ENCODE peak calls at places on chromosomes 13 and 19, in eight cellular contexts. C is breast epithelium; N is effector memory CD4-positive, alpha-beta T cell; A is body of pancreas; Q is uterus; K is left ventricle myocardium inferior; L is aorta; D is WERI-Rb-1. E is an unnamed sample.
A peak's percentile ranks its signal among the peaks of the same experiment; 100 is the strongest.

GRCh38 chr13:101267656-101268055 is 148.7 kb downstream of the NALCN start:
- DNase-seq in K (no peak), A (no peak), Q (no peak), C (no peak), N (peak; percentile 1), D (no peak), L (no peak), E (no peak)

GRCh38 chr19:43718627-43719377 is 2.9 kb downstream of the IRGC start:
- DNase-seq in C (no peak), A (no peak), K (no peak), N (no peak), Q (no peak), L (no peak), D (no peak), E (no peak)

GRCh38 chr19:43872547-43873336 is 45.6 kb downstream of the ZNF283 start:
- DNase-seq in L (no peak), C (no peak), K (no peak), A (no peak), Q (no peak), D (no peak), N (no peak), E (no peak)

GRCh38 chr13:98269386-98269785 is 92.3 kb upstream of the RNF113B start:
- DNase-seq in C (no peak), N (no peak), Q (no peak), L (no peak), K (no peak), A (no peak), D (no peak), E (no peak)

GRCh38 chr13:64925727-64926126 is 2304.4 kb downstream of the PCDH9 start:
- DNase-seq in Q (no peak), L (no peak), C (no peak), N (no peak), K (no peak), D (no peak), A (no peak), E (no peak)

GRCh38 chr19:42132030-42132628 is at the start of gene POU2F2:
- DNase-seq in C (peak; percentile 20), K (peak; percentile 39), L (peak; percentile 85), A (peak; percentile 49), Q (no peak), D (no peak), N (peak; percentile 88), E (peak; percentile 44)

GRCh38 chr13:67095621-67096020 is 134.5 kb downstream of the PCDH9 start:
- DNase-seq in K (no peak), N (no peak), Q (no peak), L (no peak), D (no peak), C (no peak), A (no peak), E (no peak)

GRCh38 chr19:14450168-14450874 is 17.2 kb downstream of the PKN1 start:
- DNase-seq in K (no peak), C (no peak), A (no peak), D (peak; percentile 86), Q (no peak), L (no peak), N (peak; percentile 54), E (peak; percentile 3)

GRCh38 chr19:39705578-39706188 is 1.4 kb downstream of the LGALS14 start:
- DNase-seq in L (no peak), K (no peak), C (no peak), N (no peak), D (no peak), Q (no peak), A (no peak), E (no peak)

GRCh38 chr13:73141292-73141771 is 82.5 kb downstream of the KLF5 start:
- DNase-seq in N (no peak), A (peak; percentile 5), D (no peak), C (no peak), Q (no peak), L (no peak), K (no peak), E (peak; percentile 22)

GRCh38 chr13:80039000-80039399 is 301.9 kb downstream of the SPRY2 start:
- DNase-seq in A (no peak), Q (no peak), N (no peak), D (no peak), C (no peak), L (no peak), K (no peak), E (no peak)

GRCh38 chr13:108663710-108664109 is 34.3 kb downstream of the MYO16 start:
- DNase-seq in L (no peak), A (no peak), K (no peak), Q (no peak), C (no peak), N (no peak), D (no peak), E (no peak)

GRCh38 chr19:43763473-43763939 is 8.7 kb upstream of the SMG9 start:
- DNase-seq in Q (no peak), C (no peak), L (peak; percentile 69), N (no peak), D (no peak), A (peak; percentile 32), K (no peak), E (no peak)

DNA sequence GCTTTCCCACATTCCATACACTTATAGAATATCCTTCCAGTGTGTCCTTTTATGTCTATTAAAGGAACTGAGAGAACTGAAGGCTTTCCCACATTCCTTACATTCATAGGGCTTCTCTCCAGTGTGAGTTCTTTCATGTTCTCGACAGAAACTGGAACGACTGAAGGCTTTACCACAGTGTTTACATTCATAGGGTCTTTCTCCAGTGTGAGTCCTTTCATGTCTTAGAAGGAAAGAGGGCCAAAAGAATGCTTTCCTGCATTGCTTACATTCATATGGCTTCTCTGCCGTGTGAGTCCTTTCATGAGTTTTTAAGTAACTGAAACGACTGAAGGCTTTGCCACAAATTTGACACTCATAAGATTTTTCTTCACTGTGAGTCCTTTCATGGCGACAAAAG is 22.3 kb downstream of the ZNF44 start:
- DNase-seq in N (no peak), A (no peak), C (no peak), K (no peak), L (no peak), Q (no peak), D (no peak), E (no peak)
- H3K9me3 ChIP-seq in N (peaks cover 58% of the 10 kb centered on the region), A (no peaks in the 10 kb centered on the region), C (peaks cover 84% of the 10 kb centered on the region), K (peaks cover 98% of the 10 kb centered on the region), L (peaks cover 36% of the 10 kb centered on the region), Q (no peaks in the 10 kb centered on the region), D (peaks cover 7% of the 10 kb centered on the region), E (peaks cover 3% of the 10 kb centered on the region)

GRCh38 chr19:45824531-45825262 is 9.6 kb upstream of the RSPH6A start:
- DNase-seq in D (no peak), Q (no peak), A (no peak), K (no peak), N (no peak), C (no peak), L (no peak), E (no peak)

GRCh38 chr19:45826934-45827333 is 11.8 kb upstream of the RSPH6A start:
- DNase-seq in C (no peak), N (no peak), D (peak; percentile 75), L (no peak), K (no peak), A (no peak), Q (no peak), E (no peak)

GRCh38 chr19:45827459-45828093 is 12.5 kb upstream of the RSPH6A start:
- DNase-seq in A (no peak), C (no peak), N (no peak), L (no peak), D (no peak), K (no peak), Q (no peak), E (no peak)

GRCh38 chr19:45825263-45825605 is 10.1 kb upstream of the RSPH6A start:
- DNase-seq in L (no peak), C (no peak), A (no peak), D (no peak), Q (no peak), K (no peak), N (no peak), E (no peak)

DNA sequence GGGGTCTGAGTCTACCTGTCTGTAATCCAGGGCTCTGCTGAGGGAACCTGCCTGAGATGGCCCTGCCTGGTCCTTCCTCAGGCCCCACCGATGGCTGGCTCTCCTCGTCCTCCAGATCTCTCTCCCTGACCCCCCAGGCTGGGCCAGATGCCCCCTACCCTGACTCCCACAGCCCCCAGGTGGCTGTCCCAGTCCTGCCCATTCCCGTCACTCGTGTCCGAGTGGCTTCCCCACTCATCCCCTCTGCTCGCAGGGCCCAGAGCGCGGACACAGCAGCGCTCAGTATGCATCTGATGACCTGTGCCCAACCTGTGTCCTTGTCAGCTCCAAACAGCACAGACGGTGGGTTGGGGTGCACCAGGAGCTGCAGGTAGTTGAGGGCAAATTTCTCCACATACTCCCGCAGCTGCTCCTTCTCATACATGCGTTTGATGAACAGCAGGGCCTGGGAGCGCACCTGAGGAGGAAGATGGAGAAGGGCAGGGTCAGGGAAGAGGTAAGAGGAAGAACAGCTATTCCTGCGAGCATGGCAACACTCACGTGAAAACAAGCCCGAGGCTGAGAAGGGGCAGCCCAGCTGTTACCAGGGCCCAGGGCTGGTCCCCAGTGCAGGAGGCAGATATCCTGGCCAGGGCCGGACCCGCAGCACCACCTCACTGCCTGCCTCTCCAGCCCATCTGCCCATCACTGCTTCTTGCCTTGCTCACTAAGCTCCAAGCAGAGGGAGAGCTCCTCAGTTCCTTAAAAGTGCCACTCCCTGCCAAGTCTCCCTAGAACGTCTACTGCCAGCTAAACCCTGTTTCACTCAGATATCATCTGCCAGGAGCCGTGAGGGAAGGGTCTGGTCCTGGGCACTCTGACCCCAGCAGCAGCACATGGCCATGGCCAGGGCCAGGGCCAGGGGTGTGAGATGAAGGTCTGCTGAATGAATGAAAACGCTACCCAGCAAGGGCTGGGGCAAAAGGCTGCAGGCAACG is 11.1 kb upstream of the RSPH6A start:
- DNase-seq in K (no peak), L (no peak), C (no peak), A (no peak), N (no peak), Q (no peak), D (no peak), E (no peak)
- H3K36me3 ChIP-seq in K (peaks cover 94% of the 10 kb centered on the region), L (no peaks in the 10 kb centered on the region), C (peaks cover 16% of the 10 kb centered on the region), A (peaks cover 45% of the 10 kb centered on the region), N (peaks cover 84% of the 10 kb centered on the region), Q (no peaks in the 10 kb centered on the region), D (peaks cover 80% of the 10 kb centered on the region), E (peaks cover 20% of the 10 kb centered on the region)

GRCh38 chr19:988081-988480 is 3.9 kb downstream of the WDR18 start:
- DNase-seq in Q (no peak), C (no peak), D (no peak), L (no peak), N (no peak), K (no peak), A (no peak), E (no peak)

GRCh38 chr19:988510-988909 is 4.4 kb downstream of the WDR18 start:
- DNase-seq in D (no peak), C (no peak), N (no peak), Q (no peak), A (no peak), L (no peak), K (no peak), E (no peak)

GRCh38 chr19:990119-990571 is 6.0 kb downstream of the WDR18 start:
- DNase-seq in L (no peak), D (peak; percentile 84), K (no peak), C (no peak), Q (no peak), N (no peak), A (peak; percentile 45), E (no peak)

GRCh38 chr19:990746-991145 is 6.6 kb downstream of the WDR18 start:
- DNase-seq in N (no peak), Q (no peak), L (no peak), D (no peak), C (no peak), K (no peak), A (no peak), E (no peak)

GRCh38 chr19:989381-990081 is 5.4 kb downstream of the WDR18 start:
- DNase-seq in K (no peak), N (no peak), Q (no peak), A (no peak), D (no peak), L (no peak), C (no peak), E (no peak)
- H3K9me3 ChIP-seq in K (no peaks in the 10 kb centered on the region), N (no peaks in the 10 kb centered on the region), Q (no peaks in the 10 kb centered on the region), A (no peaks in the 10 kb centered on the region), D (no peaks in the 10 kb centered on the region), L (no peaks in the 10 kb centered on the region), C (no peaks in the 10 kb centered on the region), E (no peaks in the 10 kb centered on the region)

GRCh38 chr19:50309396-50310125 is 19.6 kb downstream of the KCNC3 start:
- DNase-seq in D (no peak), Q (no peak), C (no peak), K (no peak), A (no peak), L (no peak), N (no peak), E (no peak)
- H3K36me3 ChIP-seq in D (no peaks in the 10 kb centered on the region), Q (no peaks in the 10 kb centered on the region), C (no peaks in the 10 kb centered on the region), K (peaks cover 12% of the 10 kb centered on the region), A (no peaks in the 10 kb centered on the region), L (no peaks in the 10 kb centered on the region), N (no peaks in the 10 kb centered on the region), E (peaks cover 18% of the 10 kb centered on the region)

E was measured in small intestine.